ENCODE peak calls at places on chromosomes 12 and 14, in ten cellular contexts. One of them, this sample, is unnamed.

GRCh38 chr14:73802431-73803188 is 49.0 kb upstream of the PTGR2 start:
- DNase-seq in brain microvascular endothelial cell: no peak
- DNase-seq in HL-60: no peak
- DNase-seq in dorsolateral prefrontal cortex: no peak
- DNase-seq in adipocyte: no peak
- DNase-seq in stromal cell of bone marrow: no peak
- DNase-seq in hepatic stellate cell: no peak
- DNase-seq in uterus: no peak
- DNase-seq in stimulated activated CD8-positive, alpha-beta memory T cell treated with anti-CD3 and anti-CD28 coated beads, Interleukin-2, amount 100 ng/mL, for 48 hours: no peak
- DNase-seq in A172: no peak
- DNase-seq in this sample: no peak

GRCh38 chr14:80239631-80240030 is 28.3 kb upstream of the DIO2 start:
- DNase-seq in brain microvascular endothelial cell: no peak
- DNase-seq in HL-60: no peak
- DNase-seq in dorsolateral prefrontal cortex: no peak
- DNase-seq in adipocyte: peak; percentile 57
- DNase-seq in stromal cell of bone marrow: no peak
- DNase-seq in hepatic stellate cell: no peak
- DNase-seq in uterus: no peak
- DNase-seq in stimulated activated CD8-positive, alpha-beta memory T cell treated with anti-CD3 and anti-CD28 coated beads, Interleukin-2, amount 100 ng/mL, for 48 hours: no peak
- DNase-seq in A172: no peak
- DNase-seq in this sample: no peak

GRCh38 chr14:91387135-91387849 is 30.3 kb downstream of the CCDC88C start:
- DNase-seq in brain microvascular endothelial cell: peak; percentile 27
- DNase-seq in HL-60: no peak
- DNase-seq in dorsolateral prefrontal cortex: no peak
- DNase-seq in adipocyte: no peak
- DNase-seq in stromal cell of bone marrow: no peak
- DNase-seq in hepatic stellate cell: no peak
- DNase-seq in uterus: no peak
- DNase-seq in stimulated activated CD8-positive, alpha-beta memory T cell treated with anti-CD3 and anti-CD28 coated beads, Interleukin-2, amount 100 ng/mL, for 48 hours: no peak
- DNase-seq in A172: peak; percentile 58
- DNase-seq in this sample: no peak

GRCh38 chr12:177336-177979 is 36.5 kb downstream of the SLC6A12 start:
- DNase-seq in brain microvascular endothelial cell: no peak
- DNase-seq in HL-60: no peak
- DNase-seq in dorsolateral prefrontal cortex: no peak
- DNase-seq in adipocyte: no peak
- DNase-seq in stromal cell of bone marrow: no peak
- DNase-seq in hepatic stellate cell: no peak
- DNase-seq in uterus: no peak
- DNase-seq in stimulated activated CD8-positive, alpha-beta memory T cell treated with anti-CD3 and anti-CD28 coated beads, Interleukin-2, amount 100 ng/mL, for 48 hours: no peak
- DNase-seq in A172: no peak
- DNase-seq in this sample: no peak

GRCh38 chr12:52964556-52965336 is 15.8 kb downstream of the KRT18 start:
- DNase-seq in brain microvascular endothelial cell: no peak
- DNase-seq in HL-60: no peak
- DNase-seq in dorsolateral prefrontal cortex: no peak
- DNase-seq in adipocyte: no peak
- DNase-seq in stromal cell of bone marrow: no peak
- DNase-seq in hepatic stellate cell: no peak
- DNase-seq in uterus: no peak
- DNase-seq in stimulated activated CD8-positive, alpha-beta memory T cell treated with anti-CD3 and anti-CD28 coated beads, Interleukin-2, amount 100 ng/mL, for 48 hours: no peak
- DNase-seq in A172: no peak
- DNase-seq in this sample: no peak

GRCh38 chr14:104356738-104357688 is 218.6 kb downstream of the KIF26A start:
- DNase-seq in brain microvascular endothelial cell: no peak
- DNase-seq in HL-60: no peak
- DNase-seq in dorsolateral prefrontal cortex: peak; percentile 26
- DNase-seq in adipocyte: no peak
- DNase-seq in stromal cell of bone marrow: no peak
- DNase-seq in hepatic stellate cell: no peak
- DNase-seq in uterus: no peak
- DNase-seq in stimulated activated CD8-positive, alpha-beta memory T cell treated with anti-CD3 and anti-CD28 coated beads, Interleukin-2, amount 100 ng/mL, for 48 hours: no peak
- DNase-seq in A172: no peak
- DNase-seq in this sample: no peak

GRCh38 chr14:30223966-30224365 is 296.3 kb upstream of the PRKD1 start:
- DNase-seq in brain microvascular endothelial cell: no peak
- DNase-seq in HL-60: no peak
- DNase-seq in dorsolateral prefrontal cortex: no peak
- DNase-seq in adipocyte: no peak
- DNase-seq in stromal cell of bone marrow: no peak
- DNase-seq in hepatic stellate cell: no peak
- DNase-seq in uterus: peak; percentile 33
- DNase-seq in stimulated activated CD8-positive, alpha-beta memory T cell treated with anti-CD3 and anti-CD28 coated beads, Interleukin-2, amount 100 ng/mL, for 48 hours: no peak
- DNase-seq in A172: no peak
- DNase-seq in this sample: no peak

GRCh38 chr12:108696111-108696995 is 35.0 kb downstream of the CORO1C start:
- DNase-seq in brain microvascular endothelial cell: peak; percentile 95
- DNase-seq in HL-60: no peak
- DNase-seq in dorsolateral prefrontal cortex: no peak
- DNase-seq in adipocyte: peak; percentile 67
- DNase-seq in stromal cell of bone marrow: peak; percentile 99
- DNase-seq in hepatic stellate cell: peak; percentile 42
- DNase-seq in uterus: peak; percentile 87
- DNase-seq in stimulated activated CD8-positive, alpha-beta memory T cell treated with anti-CD3 and anti-CD28 coated beads, Interleukin-2, amount 100 ng/mL, for 48 hours: no peak
- DNase-seq in A172: peak; percentile 93
- DNase-seq in this sample: no peak

GRCh38 chr12:40646891-40647290 is 45.3 kb upstream of the CNTN1 start:
- DNase-seq in brain microvascular endothelial cell: no peak
- DNase-seq in HL-60: no peak
- DNase-seq in dorsolateral prefrontal cortex: no peak
- DNase-seq in adipocyte: no peak
- DNase-seq in stromal cell of bone marrow: no peak
- DNase-seq in hepatic stellate cell: no peak
- DNase-seq in uterus: no peak
- DNase-seq in stimulated activated CD8-positive, alpha-beta memory T cell treated with anti-CD3 and anti-CD28 coated beads, Interleukin-2, amount 100 ng/mL, for 48 hours: no peak
- DNase-seq in A172: no peak
- DNase-seq in this sample: no peak

GRCh38 chr14:76958020-76958965 is 70.2 kb downstream of the IRF2BPL start:
- DNase-seq in brain microvascular endothelial cell: no peak
- DNase-seq in HL-60: no peak
- DNase-seq in dorsolateral prefrontal cortex: no peak
- DNase-seq in adipocyte: no peak
- DNase-seq in stromal cell of bone marrow: no peak
- DNase-seq in hepatic stellate cell: no peak
- DNase-seq in uterus: no peak
- DNase-seq in stimulated activated CD8-positive, alpha-beta memory T cell treated with anti-CD3 and anti-CD28 coated beads, Interleukin-2, amount 100 ng/mL, for 48 hours: no peak
- DNase-seq in A172: no peak
- DNase-seq in this sample: no peak

GRCh38 chr14:100528962-100529560 is 58.2 kb downstream of the BEGAIN start:
- DNase-seq in brain microvascular endothelial cell: no peak
- DNase-seq in HL-60: no peak
- DNase-seq in dorsolateral prefrontal cortex: peak; percentile 26
- DNase-seq in adipocyte: no peak
- DNase-seq in stromal cell of bone marrow: no peak
- DNase-seq in hepatic stellate cell: no peak
- DNase-seq in uterus: no peak
- DNase-seq in stimulated activated CD8-positive, alpha-beta memory T cell treated with anti-CD3 and anti-CD28 coated beads, Interleukin-2, amount 100 ng/mL, for 48 hours: no peak
- DNase-seq in A172: no peak
- DNase-seq in this sample: no peak

GRCh38 chr14:69901113-69901951 is 22.1 kb downstream of the SMOC1 start:
- DNase-seq in brain microvascular endothelial cell: peak; percentile 18
- DNase-seq in HL-60: no peak
- DNase-seq in dorsolateral prefrontal cortex: no peak
- DNase-seq in adipocyte: peak; percentile 33
- DNase-seq in stromal cell of bone marrow: peak; percentile 25
- DNase-seq in hepatic stellate cell: no peak
- DNase-seq in uterus: no peak
- DNase-seq in stimulated activated CD8-positive, alpha-beta memory T cell treated with anti-CD3 and anti-CD28 coated beads, Interleukin-2, amount 100 ng/mL, for 48 hours: no peak
- DNase-seq in A172: no peak
- DNase-seq in this sample: no peak

GRCh38 chr12:107296681-107297086 is 203.3 kb upstream of the CRY1 start:
- DNase-seq in brain microvascular endothelial cell: no peak
- DNase-seq in HL-60: no peak
- DNase-seq in dorsolateral prefrontal cortex: no peak
- DNase-seq in adipocyte: no peak
- DNase-seq in stromal cell of bone marrow: no peak
- DNase-seq in hepatic stellate cell: no peak
- DNase-seq in uterus: no peak
- DNase-seq in stimulated activated CD8-positive, alpha-beta memory T cell treated with anti-CD3 and anti-CD28 coated beads, Interleukin-2, amount 100 ng/mL, for 48 hours: no peak
- DNase-seq in A172: peak; percentile 37
- DNase-seq in this sample: no peak

GRCh38 chr12:67434653-67435375 is 165.7 kb downstream of the CAND1 start:
- DNase-seq in brain microvascular endothelial cell: peak; percentile 96
- DNase-seq in HL-60: no peak
- DNase-seq in dorsolateral prefrontal cortex: no peak
- DNase-seq in adipocyte: peak; percentile 88
- DNase-seq in stromal cell of bone marrow: peak; percentile 97
- DNase-seq in hepatic stellate cell: peak; percentile 70
- DNase-seq in uterus: no peak
- DNase-seq in stimulated activated CD8-positive, alpha-beta memory T cell treated with anti-CD3 and anti-CD28 coated beads, Interleukin-2, amount 100 ng/mL, for 48 hours: no peak
- DNase-seq in A172: peak; percentile 91
- DNase-seq in this sample: no peak

GRCh38 chr12:22283006-22283506 is 51.5 kb downstream of the ST8SIA1 start:
- DNase-seq in brain microvascular endothelial cell: peak; percentile 57
- DNase-seq in HL-60: no peak
- DNase-seq in dorsolateral prefrontal cortex: no peak
- DNase-seq in adipocyte: peak; percentile 78
- DNase-seq in stromal cell of bone marrow: peak; percentile 90
- DNase-seq in hepatic stellate cell: peak; percentile 22
- DNase-seq in uterus: no peak
- DNase-seq in stimulated activated CD8-positive, alpha-beta memory T cell treated with anti-CD3 and anti-CD28 coated beads, Interleukin-2, amount 100 ng/mL, for 48 hours: no peak
- DNase-seq in A172: peak; percentile 81
- DNase-seq in this sample: no peak

GRCh38 chr14:85934123-85934885 is 404.4 kb downstream of the FLRT2 start:
- DNase-seq in brain microvascular endothelial cell: no peak
- DNase-seq in HL-60: peak; percentile 51
- DNase-seq in dorsolateral prefrontal cortex: no peak
- DNase-seq in adipocyte: peak; percentile 1
- DNase-seq in stromal cell of bone marrow: peak; percentile 6
- DNase-seq in hepatic stellate cell: no peak
- DNase-seq in uterus: peak; percentile 14
- DNase-seq in stimulated activated CD8-positive, alpha-beta memory T cell treated with anti-CD3 and anti-CD28 coated beads, Interleukin-2, amount 100 ng/mL, for 48 hours: peak; percentile 21
- DNase-seq in A172: peak; percentile 80
- DNase-seq in this sample: no peak

GRCh38 chr14:67987596-67987995 is 168.0 kb downstream of the RAD51B start:
- DNase-seq in brain microvascular endothelial cell: peak; percentile 93
- DNase-seq in HL-60: no peak
- DNase-seq in dorsolateral prefrontal cortex: no peak
- DNase-seq in adipocyte: peak; percentile 82
- DNase-seq in stromal cell of bone marrow: peak; percentile 89
- DNase-seq in hepatic stellate cell: peak; percentile 40
- DNase-seq in uterus: peak; percentile 56
- DNase-seq in stimulated activated CD8-positive, alpha-beta memory T cell treated with anti-CD3 and anti-CD28 coated beads, Interleukin-2, amount 100 ng/mL, for 48 hours: no peak
- DNase-seq in A172: peak; percentile 77
- DNase-seq in this sample: no peak

GRCh38 chr14:24876996-24877395 is 173.0 kb downstream of the STXBP6 start:
- DNase-seq in brain microvascular endothelial cell: no peak
- DNase-seq in HL-60: no peak
- DNase-seq in dorsolateral prefrontal cortex: no peak
- DNase-seq in adipocyte: no peak
- DNase-seq in stromal cell of bone marrow: no peak
- DNase-seq in hepatic stellate cell: no peak
- DNase-seq in uterus: no peak
- DNase-seq in stimulated activated CD8-positive, alpha-beta memory T cell treated with anti-CD3 and anti-CD28 coated beads, Interleukin-2, amount 100 ng/mL, for 48 hours: no peak
- DNase-seq in A172: no peak
- DNase-seq in this sample: no peak

GRCh38 chr12:111757361-111758119 is 9.2 kb upstream of the ALDH2 start:
- DNase-seq in brain microvascular endothelial cell: peak; percentile 33
- DNase-seq in HL-60: peak; percentile 97
- DNase-seq in dorsolateral prefrontal cortex: peak; percentile 58
- DNase-seq in adipocyte: no peak
- DNase-seq in stromal cell of bone marrow: no peak
- DNase-seq in hepatic stellate cell: peak; percentile 62
- DNase-seq in uterus: no peak
- DNase-seq in stimulated activated CD8-positive, alpha-beta memory T cell treated with anti-CD3 and anti-CD28 coated beads, Interleukin-2, amount 100 ng/mL, for 48 hours: no peak
- DNase-seq in A172: peak; percentile 32
- DNase-seq in this sample: no peak

GRCh38 chr12:66269757-66270383 is 32.4 kb upstream of the HELB start:
- DNase-seq in brain microvascular endothelial cell: peak; percentile 18
- DNase-seq in HL-60: peak; percentile 69
- DNase-seq in dorsolateral prefrontal cortex: no peak
- DNase-seq in adipocyte: peak; percentile 83
- DNase-seq in stromal cell of bone marrow: peak; percentile 29
- DNase-seq in hepatic stellate cell: peak; percentile 43
- DNase-seq in uterus: no peak
- DNase-seq in stimulated activated CD8-positive, alpha-beta memory T cell treated with anti-CD3 and anti-CD28 coated beads, Interleukin-2, amount 100 ng/mL, for 48 hours: no peak
- DNase-seq in A172: peak; percentile 36
- DNase-seq in this sample: no peak

GRCh38 chr12:16610006-16610520 is 4.1 kb upstream of the LMO3 start:
- DNase-seq in brain microvascular endothelial cell: no peak
- DNase-seq in HL-60: no peak
- DNase-seq in dorsolateral prefrontal cortex: no peak
- DNase-seq in adipocyte: no peak
- DNase-seq in stromal cell of bone marrow: no peak
- DNase-seq in hepatic stellate cell: no peak
- DNase-seq in uterus: peak; percentile 24
- DNase-seq in stimulated activated CD8-positive, alpha-beta memory T cell treated with anti-CD3 and anti-CD28 coated beads, Interleukin-2, amount 100 ng/mL, for 48 hours: no peak
- DNase-seq in A172: no peak
- DNase-seq in this sample: no peak

GRCh38 chr12:66129934-66130266 is 650 bp downstream of the LLPH start:
- DNase-seq in brain microvascular endothelial cell: peak; percentile 11
- DNase-seq in HL-60: no peak
- DNase-seq in dorsolateral prefrontal cortex: no peak
- DNase-seq in adipocyte: peak; percentile 42
- DNase-seq in stromal cell of bone marrow: no peak
- DNase-seq in hepatic stellate cell: peak; percentile 22
- DNase-seq in uterus: no peak
- DNase-seq in stimulated activated CD8-positive, alpha-beta memory T cell treated with anti-CD3 and anti-CD28 coated beads, Interleukin-2, amount 100 ng/mL, for 48 hours: no peak
- DNase-seq in A172: peak; percentile 15
- DNase-seq in this sample: no peak

GRCh38 chr12:120015313-120015712 is 26.3 kb downstream of the BICDL1 start:
- DNase-seq in brain microvascular endothelial cell: no peak
- DNase-seq in HL-60: no peak
- DNase-seq in dorsolateral prefrontal cortex: no peak
- DNase-seq in adipocyte: no peak
- DNase-seq in stromal cell of bone marrow: no peak
- DNase-seq in hepatic stellate cell: no peak
- DNase-seq in uterus: no peak
- DNase-seq in stimulated activated CD8-positive, alpha-beta memory T cell treated with anti-CD3 and anti-CD28 coated beads, Interleukin-2, amount 100 ng/mL, for 48 hours: peak; percentile 60
- DNase-seq in A172: no peak
- DNase-seq in this sample: no peak

GRCh38 chr14:50070230-50070629 is 46.1 kb downstream of the VCPKMT start:
- DNase-seq in brain microvascular endothelial cell: no peak
- DNase-seq in HL-60: no peak
- DNase-seq in dorsolateral prefrontal cortex: no peak
- DNase-seq in adipocyte: no peak
- DNase-seq in stromal cell of bone marrow: no peak
- DNase-seq in hepatic stellate cell: no peak
- DNase-seq in uterus: no peak
- DNase-seq in stimulated activated CD8-positive, alpha-beta memory T cell treated with anti-CD3 and anti-CD28 coated beads, Interleukin-2, amount 100 ng/mL, for 48 hours: no peak
- DNase-seq in A172: no peak
- DNase-seq in this sample: no peak

GRCh38 chr14:21055473-21056117 is 2.0 kb upstream of the RNASE8 start:
- DNase-seq in brain microvascular endothelial cell: no peak
- DNase-seq in HL-60: no peak
- DNase-seq in dorsolateral prefrontal cortex: no peak
- DNase-seq in adipocyte: no peak
- DNase-seq in stromal cell of bone marrow: no peak
- DNase-seq in hepatic stellate cell: no peak
- DNase-seq in uterus: no peak
- DNase-seq in stimulated activated CD8-positive, alpha-beta memory T cell treated with anti-CD3 and anti-CD28 coated beads, Interleukin-2, amount 100 ng/mL, for 48 hours: no peak
- DNase-seq in A172: no peak
- DNase-seq in this sample: no peak

GRCh38 chr14:75147423-75148071 is 20.7 kb upstream of the NEK9 start:
- DNase-seq in brain microvascular endothelial cell: peak; percentile 90
- DNase-seq in HL-60: peak; percentile 79
- DNase-seq in dorsolateral prefrontal cortex: peak; percentile 78
- DNase-seq in adipocyte: peak; percentile 92
- DNase-seq in stromal cell of bone marrow: peak; percentile 86
- DNase-seq in hepatic stellate cell: peak; percentile 79
- DNase-seq in uterus: peak; percentile 75
- DNase-seq in stimulated activated CD8-positive, alpha-beta memory T cell treated with anti-CD3 and anti-CD28 coated beads, Interleukin-2, amount 100 ng/mL, for 48 hours: no peak
- DNase-seq in A172: peak; percentile 18
- DNase-seq in this sample: no peak

GRCh38 chr14:69449216-69449615 is 35.3 kb upstream of the PLEKHD1 start:
- DNase-seq in brain microvascular endothelial cell: no peak
- DNase-seq in HL-60: no peak
- DNase-seq in dorsolateral prefrontal cortex: no peak
- DNase-seq in adipocyte: no peak
- DNase-seq in stromal cell of bone marrow: no peak
- DNase-seq in hepatic stellate cell: no peak
- DNase-seq in uterus: no peak
- DNase-seq in stimulated activated CD8-positive, alpha-beta memory T cell treated with anti-CD3 and anti-CD28 coated beads, Interleukin-2, amount 100 ng/mL, for 48 hours: no peak
- DNase-seq in A172: no peak
- DNase-seq in this sample: no peak

GRCh38 chr12:32647275-32647674 is 31.8 kb upstream of the DNM1L start:
- DNase-seq in brain microvascular endothelial cell: no peak
- DNase-seq in HL-60: no peak
- DNase-seq in dorsolateral prefrontal cortex: no peak
- DNase-seq in adipocyte: no peak
- DNase-seq in stromal cell of bone marrow: no peak
- DNase-seq in hepatic stellate cell: no peak
- DNase-seq in uterus: no peak
- DNase-seq in stimulated activated CD8-positive, alpha-beta memory T cell treated with anti-CD3 and anti-CD28 coated beads, Interleukin-2, amount 100 ng/mL, for 48 hours: no peak
- DNase-seq in A172: no peak
- DNase-seq in this sample: no peak

This sample was measured in GM18507.